ENCODE peak calls at places on chromosomes 7 and 10, in ten cellular contexts. V is HCT116, J is sigmoid colon, A is spleen, P is SK-N-SH, K is Panc1, E is H1, N is GM23338, X is transverse colon, C is HepG2. Y is an unnamed sample.
A peak's percentile ranks its signal among the peaks of the same experiment; 100 is the strongest.

GRCh38 chr7:142231716-142232115 is 26.1 kb downstream of the PRSS58 start:
- DNase-seq in V (peak; percentile 46), J (no peak), A (no peak), P (peak; percentile 28), K (no peak), E (peak; percentile 69), N (peak; percentile 79), X (no peak), C (peak; percentile 20), Y (no peak)

GRCh38 chr7:125057974-125058373 is 128.3 kb upstream of the POT1 start:
- DNase-seq in V (no peak), J (no peak), A (no peak), P (no peak), K (no peak), E (no peak), N (no peak), X (no peak), C (peak; percentile 13), Y (no peak)

GRCh38 chr10:76632158-76633051 is 1005.2 kb downstream of the KCNMA1 start:
- DNase-seq in V (peak; percentile 6), J (no peak), A (no peak), P (no peak), K (no peak), E (peak; percentile 61), N (peak; percentile 65), X (peak; percentile 33), C (no peak), Y (no peak)

GRCh38 chr10:3398825-3399646 is 226.5 kb upstream of the PITRM1 start:
- DNase-seq in V (no peak), J (no peak), A (peak; percentile 72), P (peak; percentile 93), K (no peak), E (no peak), N (no peak), X (no peak), C (peak; percentile 84), Y (no peak)

GRCh38 chr10:10985361-10985760 is 32.3 kb upstream of the CELF2 start:
- DNase-seq in V (no peak), J (no peak), A (no peak), P (no peak), K (no peak), E (no peak), N (no peak), X (no peak), C (no peak), Y (no peak)

GRCh38 chr10:44357141-44357540 is 27.8 kb downstream of the CXCL12 start:
- DNase-seq in V (no peak), J (no peak), A (no peak), P (no peak), K (no peak), E (no peak), N (no peak), X (no peak), C (no peak), Y (no peak)

GRCh38 chr7:140557809-140558518 is 78.7 kb upstream of the MKRN1 start:
- DNase-seq in V (no peak), J (no peak), A (peak; percentile 37), P (no peak), K (no peak), E (no peak), N (no peak), X (no peak), C (no peak), Y (no peak)

GRCh38 chr7:35251606-35252310 is 2.1 kb downstream of the TBX20 start:
- DNase-seq in V (no peak), J (no peak), A (no peak), P (no peak), K (no peak), E (peak; percentile 46), N (peak; percentile 61), X (no peak), C (no peak), Y (no peak)

DNA sequence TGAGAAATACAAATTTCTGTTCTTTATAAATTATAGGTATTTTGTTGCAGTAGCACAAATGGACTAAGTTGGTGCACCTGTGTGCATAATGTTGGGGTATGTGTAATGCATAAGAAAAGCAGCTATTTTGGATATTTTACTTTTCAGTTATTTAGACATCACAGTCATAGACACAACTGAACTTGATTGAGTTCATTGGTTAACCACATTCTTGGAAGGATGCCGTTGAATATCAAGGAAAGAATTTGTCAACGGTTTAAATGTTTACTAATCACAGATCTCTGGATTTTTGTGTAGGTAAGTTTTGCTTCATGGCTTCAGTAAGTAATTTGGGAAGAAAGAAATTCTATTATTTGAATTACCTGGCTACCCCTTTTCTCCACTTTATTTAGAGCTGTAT is 4.1 kb downstream of the OTUD1 start:
- DNase-seq in V (no peak), J (no peak), A (no peak), P (no peak), K (no peak), E (no peak), N (no peak), X (no peak), C (no peak), Y (no peak)
- H3K4me3 ChIP-seq in V (no peak overlapping the region), J (no peak overlapping the region), A (peak overlapping the region; percentile 88), P (peak overlapping the region; percentile 9), K (no peak overlapping the region), E (no peak overlapping the region), N (no peak overlapping the region), X (no peak overlapping the region), C (no peak overlapping the region), Y (peak overlapping the region; percentile 83)

GRCh38 chr10:72321248-72322029 is 33.3 kb downstream of the DNAJB12 start:
- DNase-seq in V (no peak), J (no peak), A (peak; percentile 77), P (no peak), K (no peak), E (no peak), N (peak; percentile 11), X (no peak), C (no peak), Y (no peak)

GRCh38 chr10:72322030-72322279 is 32.8 kb downstream of the DNAJB12 start:
- DNase-seq in V (no peak), J (no peak), A (peak; percentile 81), P (no peak), K (no peak), E (no peak), N (no peak), X (no peak), C (no peak), Y (no peak)

GRCh38 chr10:72323108-72323932 is 31.4 kb downstream of the DNAJB12 start:
- DNase-seq in V (no peak), J (no peak), A (peak; percentile 88), P (no peak), K (no peak), E (no peak), N (no peak), X (no peak), C (no peak), Y (no peak)

GRCh38 chr10:72320676-72321247 is 34.0 kb downstream of the DNAJB12 start:
- DNase-seq in V (peak; percentile 95), J (peak; percentile 96), A (peak; percentile 89), P (peak; percentile 86), K (peak; percentile 96), E (peak; percentile 76), N (peak; percentile 90), X (peak; percentile 75), C (peak; percentile 93), Y (peak; percentile 76)

DNA sequence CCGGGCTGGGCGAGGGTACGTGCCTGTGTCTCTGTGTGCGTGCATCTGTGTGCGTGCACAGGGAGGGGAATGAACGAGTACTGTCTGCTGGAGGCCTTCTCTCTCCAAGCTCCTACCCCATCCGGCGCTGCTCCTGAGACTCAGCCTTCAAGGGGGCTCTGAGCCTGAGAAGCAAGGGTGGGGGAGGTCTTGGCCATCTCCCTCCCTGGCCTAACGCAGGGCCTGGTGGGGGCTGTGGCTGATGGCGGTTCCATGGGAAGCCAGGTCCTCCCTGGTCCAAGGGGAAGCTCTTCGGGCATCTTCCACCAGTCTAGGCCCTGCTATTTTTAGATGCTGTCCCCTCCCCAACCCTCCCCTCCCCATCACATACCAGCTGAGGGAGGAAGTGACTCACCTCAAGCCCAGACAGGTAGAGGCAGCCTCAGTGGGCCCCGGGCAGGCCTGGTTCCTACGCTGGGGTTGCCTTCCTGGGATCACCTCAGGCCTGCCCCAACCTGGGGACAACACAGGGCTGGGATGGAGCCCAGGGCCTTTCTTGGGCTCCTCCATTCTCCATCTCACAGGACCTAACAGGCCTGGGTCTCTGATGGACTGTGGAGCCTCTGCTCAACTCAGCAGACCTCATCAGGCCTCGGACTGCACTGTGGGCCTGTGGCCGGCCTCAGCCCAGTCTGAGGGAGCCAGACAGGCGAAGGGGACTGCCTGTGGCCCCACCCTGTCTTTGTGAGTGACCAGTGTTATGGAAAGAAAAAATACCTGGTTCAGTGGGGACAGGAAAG is 32.2 kb downstream of the DNAJB12 start:
- DNase-seq in V (peak; percentile 80), J (no peak), A (no peak), P (no peak), K (no peak), E (no peak), N (peak; percentile 1), X (no peak), C (no peak), Y (no peak)
- H3K27ac ChIP-seq in V (peak overlapping the region; percentile 89), J (no peak overlapping the region), A (no peak overlapping the region), P (peak overlapping the region; percentile 94), K (peak overlapping the region; percentile 89), E (no peak overlapping the region), N (no peak overlapping the region), X (no peak overlapping the region), C (peak overlapping the region; percentile 21), Y (peak overlapping the region; percentile 98)

DNA sequence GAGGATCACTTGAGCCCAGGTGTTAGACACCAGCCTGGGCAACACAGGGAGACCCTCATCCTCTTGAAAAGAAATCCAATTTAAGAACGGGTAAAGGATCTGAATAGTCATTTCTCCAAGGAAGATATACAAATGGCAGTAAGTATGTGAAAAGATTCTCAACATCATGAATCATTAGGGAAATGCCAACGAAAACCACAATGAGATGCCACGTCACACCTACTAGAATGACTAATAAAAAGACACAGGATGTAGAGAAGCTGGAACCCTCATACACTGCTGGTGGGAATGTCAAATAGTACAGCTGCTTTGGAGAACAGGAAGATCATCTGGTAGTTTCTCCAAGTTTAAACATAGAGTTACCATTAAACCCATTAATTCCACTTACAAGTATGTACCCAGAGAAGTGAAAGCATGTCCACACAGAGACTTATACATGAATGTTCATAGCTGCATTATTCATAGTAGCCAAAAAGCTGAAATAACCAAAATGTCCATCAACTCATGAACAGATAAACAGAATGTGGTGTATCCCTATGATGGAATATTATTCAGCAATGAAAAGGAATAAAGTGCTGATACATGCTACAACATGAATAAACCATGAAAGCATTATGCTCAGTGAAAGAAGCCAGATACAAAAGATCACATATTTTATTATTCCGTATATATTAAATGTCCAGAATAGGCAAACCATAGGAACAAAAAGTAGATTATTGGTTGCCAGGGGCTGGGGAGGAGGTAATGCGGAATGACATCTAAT is 13.1 kb upstream of the ZMIZ2 start:
- DNase-seq in V (peak; percentile 93), J (no peak), A (peak; percentile 10), P (no peak), K (peak; percentile 98), E (no peak), N (no peak), X (no peak), C (peak; percentile 30), Y (no peak)
- TF ChIP-seq POLR2AphosphoS5 in V (peak; percentile 74), J (no peak), A (no peak), P (peak; percentile 76), K (peak; percentile 58), E (no peak), N (no peak), X (no peak), C (no peak), Y (no peak)

DNA sequence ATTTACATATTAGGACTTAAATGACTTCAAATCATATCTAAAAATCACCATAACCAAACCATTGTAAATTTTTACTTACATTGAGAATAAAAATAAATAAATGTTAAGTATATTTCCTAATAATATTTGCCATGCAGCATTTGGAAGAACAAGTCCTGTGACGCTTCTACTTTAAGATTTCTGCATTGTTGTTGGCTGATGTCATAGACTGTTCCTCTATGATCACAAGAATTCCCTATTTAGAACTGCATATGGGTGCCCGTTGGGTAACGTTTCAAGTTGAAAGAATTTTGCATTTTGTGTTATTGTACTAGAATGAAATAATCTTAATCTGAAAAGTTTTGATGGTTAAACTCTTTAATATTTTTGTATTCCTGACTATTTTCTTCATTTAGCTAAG is 5.1 kb upstream of the ITGB1 start:
- DNase-seq in V (no peak), J (no peak), A (no peak), P (no peak), K (no peak), E (no peak), N (no peak), X (no peak), C (no peak), Y (no peak)
- H3K4me3 ChIP-seq in V (peak overlapping the region; percentile 49), J (no peak overlapping the region), A (no peak overlapping the region), P (peak overlapping the region; percentile 30), K (no peak overlapping the region), E (no peak overlapping the region), N (no peak overlapping the region), X (no peak overlapping the region), C (no peak overlapping the region), Y (no peak overlapping the region)